ENCODE peak calls at places on chromosomes 13 and 19, in four cellular contexts. G is H1, J is K562, Y is HepG2. E is an unnamed sample.

GRCh38 chr19:32870154-32870573 is 597 bp upstream of the SLC7A9 start:
- DNase-seq in G (no peak), J (no peak), Y (peak; percentile 16), E (no peak)

GRCh38 chr19:5822181-5822844 is 17.2 kb downstream of the FUT6 start:
- DNase-seq in G (no peak), J (no peak), Y (no peak), E (no peak)

GRCh38 chr13:32205426-32206096 is 109.6 kb downstream of the ZAR1L start:
- DNase-seq in G (no peak), J (no peak), Y (no peak), E (no peak)

GRCh38 chr19:15199652-15200574 is 882 bp downstream of the NOTCH3 start:
- DNase-seq in G (peak; percentile 47), J (no peak), Y (no peak), E (no peak)

GRCh38 chr13:54004026-54004699 is 975.5 kb downstream of the OLFM4 start:
- DNase-seq in G (no peak), J (no peak), Y (no peak), E (no peak)

GRCh38 chr13:46523972-46524737 is 28.8 kb upstream of the LRCH1 start:
- DNase-seq in G (no peak), J (no peak), Y (no peak), E (no peak)

GRCh38 chr19:39998511-39998910 is 1.7 kb downstream of the ZNF546 start:
- DNase-seq in G (no peak), J (no peak), Y (no peak), E (no peak)

GRCh38 chr13:66689628-66690027 is 540.5 kb downstream of the PCDH9 start:
- DNase-seq in G (no peak), J (no peak), Y (no peak), E (no peak)

GRCh38 chr19:4061178-4061682 is 5.5 kb downstream of the ZBTB7A start:
- DNase-seq in G (no peak), J (no peak), Y (peak; percentile 65), E (peak; percentile 67)

GRCh38 chr13:41244555-41244954 is 18.8 kb downstream of the MTRF1 start:
- DNase-seq in G (no peak), J (no peak), Y (no peak), E (no peak)

GRCh38 chr13:67275351-67275989 is 45.3 kb upstream of the PCDH9 start:
- DNase-seq in G (no peak), J (no peak), Y (no peak), E (no peak)

GRCh38 chr13:26508885-26509284 is 48.6 kb upstream of the WASF3 start:
- DNase-seq in G (no peak), J (no peak), Y (no peak), E (no peak)

GRCh38 chr19:17156947-17157302 is 58.2 kb upstream of the USE1 start:
- DNase-seq in G (no peak), J (no peak), Y (no peak), E (no peak)

GRCh38 chr19:42113641-42114348 is 18.5 kb downstream of the POU2F2 start:
- DNase-seq in G (peak; percentile 56), J (no peak), Y (peak; percentile 33), E (peak; percentile 97)

GRCh38 chr13:110887955-110888333 is 26.9 kb downstream of the ANKRD10 start:
- DNase-seq in G (no peak), J (no peak), Y (no peak), E (no peak)

GRCh38 chr19:17337675-17338439 is 504 bp downstream of the GTPBP3 start:
- DNase-seq in G (no peak), J (peak; percentile 72), Y (no peak), E (no peak)

GRCh38 chr13:36509369-36509768 is 77.1 kb downstream of the CCNA1 start:
- DNase-seq in G (no peak), J (no peak), Y (no peak), E (no peak)

GRCh38 chr13:110507678-110508381 is 53.7 kb downstream of the RAB20 start:
- DNase-seq in G (no peak), J (no peak), Y (no peak), E (peak; percentile 16)

GRCh38 chr13:52734075-52734623 is 5.5 kb downstream of the CNMD start:
- DNase-seq in G (no peak), J (no peak), Y (no peak), E (no peak)

GRCh38 chr19:5225486-5226345 is 114.9 kb downstream of the PTPRS start:
- DNase-seq in G (no peak), J (peak; percentile 46), Y (peak; percentile 18), E (no peak)

GRCh38 chr19:6509118-6509971 is 7.2 kb upstream of the TUBB4A start:
- DNase-seq in G (no peak), J (no peak), Y (peak; percentile 81), E (peak; percentile 19)

GRCh38 chr13:19182536-19182935 is 912 bp upstream of the TUBA3C start:
- DNase-seq in G (no peak), J (no peak), Y (no peak), E (no peak)

GRCh38 chr19:32519023-32519422 is 62.0 kb upstream of the PDCD5 start:
- DNase-seq in G (no peak), J (no peak), Y (no peak), E (no peak)

GRCh38 chr19:39386557-39386956 is 4.3 kb downstream of the PAF1 start:
- DNase-seq in G (no peak), J (no peak), Y (no peak), E (no peak)

GRCh38 chr13:77465595-77466195 is 69.8 kb upstream of the SCEL start:
- DNase-seq in G (no peak), J (no peak), Y (no peak), E (no peak)

GRCh38 chr19:41351339-41352245 is 2.1 kb downstream of the TGFB1 start:
- DNase-seq in G (no peak), J (peak; percentile 89), Y (no peak), E (no peak)

GRCh38 chr13:71218960-71219359 is 648.0 kb downstream of the DACH1 start:
- DNase-seq in G (no peak), J (no peak), Y (peak; percentile 7), E (peak; percentile 12)

GRCh38 chr13:80235559-80236296 is 105.2 kb downstream of the SPRY2 start:
- DNase-seq in G (no peak), J (no peak), Y (no peak), E (peak; percentile 22)

GRCh38 chr13:44801990-44802389 is 187.3 kb downstream of the NUFIP1 start:
- DNase-seq in G (no peak), J (no peak), Y (no peak), E (peak; percentile 25)

GRCh38 chr13:95605426-95606125 is 38.9 kb downstream of the DZIP1 start:
- DNase-seq in G (no peak), J (no peak), Y (no peak), E (no peak)

GRCh38 chr13:80157261-80157942 is 183.5 kb downstream of the SPRY2 start:
- DNase-seq in G (no peak), J (no peak), Y (no peak), E (no peak)

GRCh38 chr19:2289714-2290435 is 7.9 kb upstream of the PEAK3 start:
- DNase-seq in G (no peak), J (peak; percentile 58), Y (no peak), E (no peak)

GRCh38 chr19:8069116-8069973 is 16.8 kb downstream of the CCL25 start:
- DNase-seq in G (peak; percentile 53), J (peak; percentile 49), Y (no peak), E (peak; percentile 45)

GRCh38 chr13:40665754-40666057 is 735 bp downstream of the FOXO1 start:
- DNase-seq in G (no peak), J (peak; percentile 18), Y (no peak), E (peak; percentile 13)

GRCh38 chr13:64057372-64058020 is 2641.8 kb upstream of the PCDH20 start:
- DNase-seq in G (no peak), J (no peak), Y (peak; percentile 33), E (no peak)

GRCh38 chr19:1457031-1457739 is 7.3 kb downstream of the APC2 start:
- DNase-seq in G (no peak), J (no peak), Y (no peak), E (no peak)

GRCh38 chr19:40193587-40193849 is 2.3 kb downstream of the MAP3K10 start:
- DNase-seq in G (no peak), J (no peak), Y (no peak), E (no peak)

GRCh38 chr13:51803018-51803417 is 945 bp downstream of the DHRS12 start:
- DNase-seq in G (no peak), J (no peak), Y (no peak), E (no peak)

GRCh38 chr19:30447276-30447870 is 75.2 kb downstream of the ZNF536 start:
- DNase-seq in G (no peak), J (no peak), Y (no peak), E (no peak)

GRCh38 chr13:97231118-97231831 is 9.1 kb downstream of the MBNL2 start:
- DNase-seq in G (no peak), J (no peak), Y (no peak), E (no peak)
- TF ChIP-seq JUN in G (no peak), J (no peak), Y (no peak), E (no peak)

DNA sequence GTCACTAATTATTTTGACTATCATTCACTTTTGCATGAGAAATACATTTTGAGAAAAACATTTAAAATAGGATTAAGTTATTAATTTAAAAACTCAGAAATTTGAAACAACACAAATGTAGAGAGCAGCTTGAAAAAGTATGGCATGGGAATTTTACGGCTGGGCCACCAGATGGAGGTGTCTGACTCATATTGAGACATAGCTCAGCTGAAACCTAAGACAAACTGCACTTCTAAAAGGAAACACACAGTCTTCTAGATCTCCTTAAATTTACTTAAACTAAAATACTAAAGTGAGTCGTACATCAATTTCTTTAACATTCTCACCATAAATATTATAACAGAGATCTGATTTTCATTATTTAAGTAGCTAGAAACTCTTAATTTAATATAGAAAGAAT is 41.9 kb upstream of the POSTN start:
- DNase-seq in G (no peak), J (peak; percentile 3), Y (no peak), E (peak; percentile 4)
- TF ChIP-seq HDAC2 in G (no peak), J (no peak), Y (no peak), E (no peak)

GRCh38 chr13:33611016-33611805 is 206.7 kb upstream of the RFC3 start:
- DNase-seq in G (no peak), J (no peak), Y (peak; percentile 83), E (no peak)
- TF ChIP-seq JUN in G (no peak), J (no peak), Y (no peak), E (no peak)

DNA sequence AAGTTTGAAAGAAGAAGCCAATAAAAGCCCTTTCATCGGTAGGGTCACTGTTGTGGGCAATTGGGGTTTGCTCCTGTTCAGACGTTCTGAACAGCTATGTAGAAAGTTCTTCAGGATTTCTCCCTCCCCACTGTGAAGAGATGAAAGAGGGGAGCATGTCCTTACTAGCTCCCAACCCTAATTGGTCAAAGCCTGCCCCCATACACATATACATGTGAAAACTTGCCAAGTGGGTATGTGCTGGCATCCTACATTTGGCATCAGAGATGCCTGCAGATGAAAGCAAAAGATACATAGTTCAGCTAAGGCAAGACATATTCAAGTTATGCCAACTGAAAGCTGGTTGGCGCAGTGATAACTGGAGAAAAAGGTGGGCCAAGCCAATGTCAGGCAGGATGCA is 363.1 kb upstream of the DACH1 start:
- DNase-seq in G (no peak), J (no peak), Y (no peak), E (no peak)
- TF ChIP-seq HDAC2 in G (no peak), J (no peak), Y (no peak), E (no peak)

GRCh38 chr19:11251650-11252314 is 10.5 kb downstream of the DOCK6 start:
- DNase-seq in G (no peak), J (no peak), Y (no peak), E (no peak)

GRCh38 chr19:11248852-11249251 is 9.4 kb downstream of the ANGPTL8 start:
- DNase-seq in G (no peak), J (no peak), Y (no peak), E (no peak)

GRCh38 chr19:11247934-11248333 is 8.5 kb downstream of the ANGPTL8 start:
- DNase-seq in G (no peak), J (no peak), Y (no peak), E (no peak)

GRCh38 chr19:11252665-11253355 is 9.5 kb downstream of the DOCK6 start:
- DNase-seq in G (no peak), J (no peak), Y (no peak), E (no peak)

GRCh38 chr19:11251217-11251616 is 11.1 kb downstream of the DOCK6 start:
- DNase-seq in G (no peak), J (no peak), Y (no peak), E (no peak)
- TF ChIP-seq JUN in G (no peak), J (no peak), Y (no peak), E (no peak)